ENCODE peak calls at places on chromosomes 1 and 21, in five cellular contexts. C, J, V, M and T are unnamed samples.

GRCh38 chr1:30257322-30257721 is 466.1 kb downstream of the MATN1 start:
- DNase-seq in C (no peak), J (no peak), V (no peak), M (no peak), T (no peak)

GRCh38 chr1:6412896-6413295 is 6.8 kb downstream of the HES2 start:
- DNase-seq in C (peak; percentile 1), J (no peak), V (no peak), M (no peak), T (no peak)

GRCh38 chr21:27584266-27584665 is 617.4 kb upstream of the ADAMTS5 start:
- DNase-seq in C (no peak), J (no peak), V (no peak), M (no peak), T (no peak)

GRCh38 chr1:112546076-112546475 is 37.3 kb downstream of the WNT2B start:
- DNase-seq in C (no peak), J (no peak), V (no peak), M (no peak), T (no peak)

GRCh38 chr21:41650526-41651145 is 116.2 kb downstream of the RIPK4 start:
- DNase-seq in C (no peak), J (no peak), V (no peak), M (no peak), T (no peak)

GRCh38 chr1:210294991-210295773 is 33.5 kb upstream of the HHAT start:
- DNase-seq in C (peak; percentile 67), J (peak; percentile 90), V (peak; percentile 93), M (no peak), T (peak; percentile 49)

GRCh38 chr1:29757866-29758763 is 521.8 kb downstream of the PTPRU start:
- DNase-seq in C (no peak), J (no peak), V (no peak), M (no peak), T (no peak)

GRCh38 chr1:231828182-231828920 is 201.8 kb downstream of the DISC1 start:
- DNase-seq in C (no peak), J (no peak), V (peak; percentile 94), M (no peak), T (no peak)

GRCh38 chr1:32948082-32948722 is 16.4 kb downstream of the RNF19B start:
- DNase-seq in C (no peak), J (no peak), V (no peak), M (no peak), T (no peak)

GRCh38 chr1:67674260-67675011 is 10.6 kb upstream of the GADD45A start:
- DNase-seq in C (peak; percentile 43), J (no peak), V (peak; percentile 91), M (no peak), T (no peak)

GRCh38 chr1:228457017-228457395 is 30.2 kb upstream of the RNF187 start:
- DNase-seq in C (no peak), J (no peak), V (no peak), M (no peak), T (no peak)

GRCh38 chr1:93666613-93667384 is 14.8 kb downstream of the BCAR3 start:
- DNase-seq in C (no peak), J (peak; percentile 78), V (peak; percentile 59), M (no peak), T (peak; percentile 41)

GRCh38 chr1:56414728-56415224 is 164.6 kb downstream of the PLPP3 start:
- DNase-seq in C (no peak), J (peak; percentile 38), V (peak; percentile 45), M (no peak), T (no peak)

GRCh38 chr1:176241385-176242015 is 34.4 kb upstream of the COP1 start:
- DNase-seq in C (no peak), J (no peak), V (peak; percentile 56), M (no peak), T (no peak)

GRCh38 chr1:219697667-219698066 is 84.8 kb upstream of the ZC3H11B start:
- DNase-seq in C (no peak), J (no peak), V (peak; percentile 6), M (no peak), T (no peak)